ENCODE peak calls at places on chromosome 15, in six cellular contexts. T is stimulated activated CD4-positive, alpha-beta T cell treated with anti-CD3 and anti-CD28 coated beads, Interleukin-4, amount 100 ng/mL, for 24 hours; Z is ureter; R is mammary epithelial cell; Q is NCI-H526; F is ELR. X is an unnamed sample.

GRCh38 chr15:79901958-79902357 is 5.1 kb upstream of the MTHFS start:
- DNase-seq in T (no peak), Z (no peak), R (no peak), Q (no peak), F (no peak), X (no peak)

GRCh38 chr15:90047956-90048575 is 46.9 kb downstream of the ZNF710 start:
- DNase-seq in T (no peak), Z (no peak), R (no peak), Q (no peak), F (no peak), X (no peak)

GRCh38 chr15:72846027-72846426 is 62.5 kb upstream of the ADPGK start:
- DNase-seq in T (no peak), Z (no peak), R (no peak), Q (no peak), F (no peak), X (no peak)

GRCh38 chr15:73051402-73051810 is 857 bp upstream of the NEO1 start:
- DNase-seq in T (no peak), Z (peak), R (peak), Q (no peak), F (no peak), X (peak)

GRCh38 chr15:52013151-52013791 is 5.7 kb upstream of the MAPK6 start:
- DNase-seq in T (no peak), Z (no peak), R (peak), Q (no peak), F (peak), X (no peak)

GRCh38 chr15:49187537-49188245 is 17.6 kb downstream of the GALK2 start:
- DNase-seq in T (no peak), Z (no peak), R (no peak), Q (no peak), F (peak), X (no peak)

GRCh38 chr15:34472947-34473346 is 35.3 kb upstream of the GOLGA8A start:
- DNase-seq in T (no peak), Z (no peak), R (no peak), Q (no peak), F (no peak), X (no peak)

GRCh38 chr15:73633111-73633990 is at the start of gene NPTN:
- DNase-seq in T (peak), Z (peak), R (peak), Q (peak), F (peak), X (peak)

GRCh38 chr15:81327526-81327925 is 3.6 kb upstream of the STARD5 start:
- DNase-seq in T (no peak), Z (no peak), R (peak), Q (no peak), F (peak), X (no peak)

GRCh38 chr15:43934480-43934879 is 107.7 kb downstream of the WDR76 start:
- DNase-seq in T (no peak), Z (no peak), R (peak), Q (no peak), F (peak), X (no peak)

GRCh38 chr15:96354731-96355560 is 24.4 kb downstream of the NR2F2 start:
- DNase-seq in T (no peak), Z (no peak), R (peak), Q (no peak), F (peak), X (no peak)

GRCh38 chr15:85010114-85010471 is 28.4 kb downstream of the PDE8A start:
- DNase-seq in T (no peak), Z (no peak), R (no peak), Q (no peak), F (no peak), X (no peak)

GRCh38 chr15:93477188-93477587 is 388.2 kb upstream of the RGMA start:
- DNase-seq in T (no peak), Z (no peak), R (no peak), Q (no peak), F (no peak), X (no peak)

GRCh38 chr15:29596266-29596665 is 226.0 kb downstream of the TJP1 start:
- DNase-seq in T (no peak), Z (no peak), R (peak), Q (no peak), F (peak), X (no peak)

GRCh38 chr15:70362911-70363310 is 265.2 kb upstream of the TLE3 start:
- DNase-seq in T (no peak), Z (peak), R (no peak), Q (peak), F (peak), X (no peak)

GRCh38 chr15:64634576-64635485 is 140.6 kb downstream of the RBPMS2 start:
- DNase-seq in T (peak), Z (no peak), R (no peak), Q (peak), F (no peak), X (no peak)

GRCh38 chr15:91857772-91858171 is 4.3 kb downstream of the SLCO3A1 start:
- DNase-seq in T (peak), Z (no peak), R (no peak), Q (no peak), F (no peak), X (no peak)

GRCh38 chr15:82530606-82531379 is 9.5 kb downstream of the RPS17 start:
- DNase-seq in T (peak), Z (peak), R (peak), Q (no peak), F (peak), X (no peak)

GRCh38 chr15:99956820-99957641 is 223.8 kb upstream of the LYSMD4 start:
- DNase-seq in T (no peak), Z (no peak), R (no peak), Q (no peak), F (no peak), X (no peak)

GRCh38 chr15:28123408-28124023 is 24.4 kb upstream of the OCA2 start:
- DNase-seq in T (peak), Z (peak), R (peak), Q (peak), F (peak), X (no peak)

GRCh38 chr15:64894395-64895056 is 17.2 kb upstream of the ANKDD1A start:
- DNase-seq in T (peak), Z (peak), R (no peak), Q (peak), F (no peak), X (no peak)